ENCODE peak calls at places on chromosome 14, in four cellular contexts. C is heart right ventricle, S is PC-9, A is body of pancreas. Y is an unnamed sample.

GRCh38 chr14:72591401-72591800 is 302.5 kb downstream of the DPF3 start:
- DNase-seq in S (no peak), C (no peak), A (no peak), Y (no peak)

GRCh38 chr14:63745858-63746425 is 18.1 kb upstream of the SGPP1 start:
- DNase-seq in S (no peak), A (no peak), C (no peak), Y (peak)

GRCh38 chr14:49879683-49880204 is 13.1 kb upstream of the ARF6 start:
- DNase-seq in A (peak), S (peak), C (no peak), Y (no peak)

GRCh38 chr14:32985881-32986280 is 47.2 kb downstream of the NPAS3 start:
- DNase-seq in A (no peak), C (peak), S (no peak), Y (no peak)

GRCh38 chr14:51726166-51726899 is 74.6 kb downstream of the FRMD6 start:
- DNase-seq in A (no peak), S (no peak), C (no peak), Y (no peak)

GRCh38 chr14:22887260-22887989 is 4.4 kb downstream of the REM2 start:
- DNase-seq in S (peak), C (no peak), A (peak), Y (peak)

GRCh38 chr14:103518416-103519042 is 4.1 kb downstream of the CKB start:
- DNase-seq in C (peak), A (peak), S (peak), Y (no peak)

GRCh38 chr14:20278414-20278813 is 27.3 kb downstream of the TTC5 start:
- DNase-seq in A (no peak), S (no peak), C (peak), Y (no peak)

GRCh38 chr14:93683241-93683640 is 105.0 kb downstream of the PRIMA1 start:
- DNase-seq in A (no peak), S (no peak), C (no peak), Y (no peak)

GRCh38 chr14:89493877-89494634 is 77.0 kb upstream of the FOXN3 start:
- DNase-seq in S (no peak), C (no peak), A (no peak), Y (no peak)

DNA sequence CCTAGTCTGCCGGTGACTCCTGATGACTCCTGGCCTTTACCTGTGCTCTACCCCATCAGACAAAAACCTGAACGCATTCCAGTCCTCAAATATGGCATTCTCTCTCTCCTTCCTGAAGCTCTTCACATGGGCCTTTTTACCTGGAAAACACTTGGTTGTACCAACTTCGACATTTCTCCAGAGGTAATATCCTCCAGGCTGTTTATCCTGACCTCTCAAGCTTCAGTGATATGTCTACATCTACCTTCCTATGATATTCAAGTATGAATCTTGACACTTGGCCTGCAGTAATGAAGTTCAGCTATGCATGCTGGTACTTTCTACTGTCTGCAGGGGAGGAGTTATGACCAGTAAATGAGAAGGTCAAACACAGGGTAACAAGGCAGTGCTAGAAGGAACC is 901.8 kb downstream of the VRK1 start:
- DNase-seq in A (no peak), C (no peak), S (no peak), Y (no peak)
- H3K27ac ChIP-seq in A (no peak), C (no peak), S (no peak), Y (no peak)

GRCh38 chr14:38208825-38209562 is 1.3 kb downstream of the SSTR1 start:
- DNase-seq in C (peak), S (peak), A (peak), Y (no peak)

GRCh38 chr14:38209572-38210159 is 2.0 kb downstream of the SSTR1 start:
- DNase-seq in A (peak), C (no peak), S (no peak), Y (no peak)

GRCh38 chr14:38207342-38207741 is 362 bp upstream of the SSTR1 start:
- DNase-seq in S (no peak), A (no peak), C (no peak), Y (no peak)

GRCh38 chr14:38206689-38207088 is 1.0 kb upstream of the SSTR1 start:
- DNase-seq in C (no peak), A (no peak), S (no peak), Y (no peak)

DNA sequence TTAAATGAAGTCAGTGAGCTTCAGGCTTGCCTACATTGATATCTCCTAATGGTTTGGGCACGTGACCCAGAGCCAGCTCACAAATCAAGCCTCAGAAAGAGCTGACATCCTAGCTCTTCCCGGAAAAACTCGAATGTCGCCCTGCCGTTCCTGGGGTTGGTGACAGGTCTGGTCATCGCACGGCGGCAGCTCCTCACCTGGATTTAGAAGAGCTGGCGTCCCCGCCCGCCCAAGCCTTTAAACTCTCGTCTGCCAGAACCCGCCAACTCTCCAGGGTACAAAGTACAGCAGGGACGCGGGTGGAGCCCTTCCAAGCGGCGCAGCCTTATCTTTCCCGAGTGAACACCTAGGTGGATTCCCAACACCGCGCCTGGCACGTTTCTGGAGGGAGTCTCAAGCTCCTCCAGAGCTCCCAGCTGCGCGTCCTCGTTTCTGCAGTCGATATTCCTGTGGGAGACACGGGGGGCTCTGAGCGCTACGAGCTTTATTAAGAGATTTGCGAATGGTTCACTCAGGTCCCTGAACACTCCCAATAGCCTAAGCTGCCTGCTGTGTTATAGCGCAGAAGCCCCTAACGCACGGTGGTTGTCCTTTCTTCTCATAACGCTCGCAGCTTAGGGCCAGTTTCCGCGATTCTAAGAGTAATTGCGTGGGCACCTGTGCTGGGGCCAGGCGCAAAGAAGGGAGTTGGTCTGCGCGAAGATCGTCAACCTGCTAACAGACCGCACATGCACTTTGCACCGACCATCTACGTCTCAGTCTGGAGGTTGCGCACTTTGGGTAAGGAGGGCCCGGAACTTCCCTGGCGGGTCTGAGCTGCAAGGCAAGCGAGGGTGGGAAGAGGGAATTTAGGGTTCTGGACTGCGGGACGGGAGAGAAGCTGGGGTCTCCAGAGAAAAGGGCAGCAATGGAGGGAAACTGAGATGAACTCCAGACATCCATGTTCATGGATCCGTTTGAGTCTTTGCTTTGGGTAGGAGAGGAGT is at the start of gene SSTR1:
- DNase-seq in A (peak), S (peak), C (no peak), Y (no peak)
- H3K27ac ChIP-seq in A (peak), S (no peak), C (no peak), Y (no peak)

GRCh38 chr14:68248481-68249255 is 429.1 kb downstream of the RAD51B start:
- DNase-seq in C (peak), A (peak), S (peak), Y (no peak)
- H3K27ac ChIP-seq in C (peak), A (peak), S (peak), Y (peak)

GRCh38 chr14:58426819-58427288 is 477 bp downstream of the TIMM9 start:
- DNase-seq in S (peak), A (peak), C (peak), Y (peak)
- H3K27ac ChIP-seq in S (peak), A (peak), C (peak), Y (peak)

GRCh38 chr14:102320671-102321455 is 1.3 kb downstream of the ZNF839 start:
- DNase-seq in A (no peak), S (no peak), C (no peak), Y (no peak)
- H3K27ac ChIP-seq in A (peak), S (peak), C (peak), Y (peak)

Y was measured in lung.